ENCODE peak calls at places on chromosomes 3 and 15, in four cellular contexts. U is GM23248, L is MM.1S, C is GM23338. K is an unnamed sample. For H3F3A, the result is how much of the 10 kb centered on the place peaks cover.

GRCh38 chr15:78085928-78086327 is 6.4 kb upstream of the SH2D7 start:
- DNase-seq in C (no peak), L (no peak), U (peak), K (no peak)

GRCh38 chr3:106379251-106379750 is 510.5 kb upstream of the CBLB start:
- DNase-seq in L (no peak), U (no peak), C (no peak), K (no peak)

GRCh38 chr3:132290833-132291232 is 26.4 kb upstream of the ACP3 start:
- DNase-seq in U (peak), L (no peak), C (no peak), K (no peak)

GRCh38 chr15:74146277-74146800 is 16.0 kb downstream of the ISLR2 start:
- DNase-seq in U (no peak), C (no peak), L (no peak), K (no peak)

GRCh38 chr15:62545392-62546227 is 380.5 kb upstream of the C2CD4B start:
- DNase-seq in C (no peak), L (no peak), U (peak), K (no peak)

GRCh38 chr3:195196266-195196665 is 74.7 kb downstream of the XXYLT1 start:
- DNase-seq in L (no peak), U (peak), C (no peak), K (no peak)

GRCh38 chr3:30924763-30925162 is 30.3 kb upstream of the GADL1 start:
- DNase-seq in U (peak), C (no peak), L (no peak), K (no peak)

GRCh38 chr3:152331975-152332374 is 63.2 kb downstream of the MBNL1 start:
- DNase-seq in U (peak), C (no peak), L (peak), K (no peak)

GRCh38 chr3:175651716-175652115 is 792.6 kb downstream of the NAALADL2 start:
- DNase-seq in L (peak), C (no peak), U (no peak), K (no peak)

GRCh38 chr3:124985358-124985757 is 50.8 kb upstream of the MUC13 start:
- DNase-seq in L (no peak), U (peak), C (no peak), K (no peak)

GRCh38 chr3:30919600-30919999 is 25.1 kb upstream of the GADL1 start:
- DNase-seq in L (no peak), C (no peak), U (no peak), K (no peak)

GRCh38 chr15:82128401-82129143 is 82.8 kb upstream of the MEX3B start:
- DNase-seq in L (no peak), U (peak), C (no peak), K (no peak)

GRCh38 chr3:22886394-22886793 is 316.7 kb upstream of the UBE2E2 start:
- DNase-seq in C (peak), U (no peak), L (no peak), K (no peak)

GRCh38 chr15:39188930-39189329 is 391.9 kb upstream of the THBS1 start:
- DNase-seq in U (peak), C (no peak), L (no peak), K (no peak)

GRCh38 chr15:28984421-28985375 is 98.9 kb downstream of the APBA2 start:
- DNase-seq in C (no peak), L (no peak), U (peak), K (peak)

GRCh38 chr3:20186600-20187004 is 596 bp upstream of the SGO1 start:
- DNase-seq in L (no peak), C (peak), U (peak), K (no peak)

GRCh38 chr3:144344925-144345548 is 373.4 kb downstream of the DIPK2A start:
- DNase-seq in U (no peak), L (no peak), C (peak), K (no peak)

GRCh38 chr15:84835661-84836384 is 18.7 kb downstream of the ALPK3 start:
- DNase-seq in U (no peak), L (no peak), C (no peak), K (no peak)

GRCh38 chr15:62436235-62436634 is 271.1 kb upstream of the C2CD4B start:
- DNase-seq in C (no peak), U (no peak), L (no peak), K (no peak)

GRCh38 chr3:17759901-17760300 is 17.5 kb upstream of the TBC1D5 start:
- DNase-seq in C (no peak), L (no peak), U (peak), K (no peak)

GRCh38 chr3:127680146-127680661 is 7.5 kb downstream of the ABTB1 start:
- DNase-seq in U (no peak), C (no peak), L (no peak), K (no peak)

GRCh38 chr15:42137461-42138261 is 18.8 kb downstream of the PLA2G4F start:
- DNase-seq in U (peak), L (peak), C (peak), K (peak)

GRCh38 chr15:91936182-91936775 is 82.8 kb downstream of the SLCO3A1 start:
- DNase-seq in L (no peak), C (no peak), U (no peak), K (no peak)

GRCh38 chr3:190988102-190988501 is 125.6 kb upstream of the GMNC start:
- DNase-seq in L (no peak), C (no peak), U (no peak), K (no peak)

GRCh38 chr3:146072061-146072460 is 88.9 kb downstream of the PLOD2 start:
- DNase-seq in L (no peak), U (no peak), C (no peak), K (no peak)

GRCh38 chr3:10599444-10599843 is 94.1 kb upstream of the ATP2B2 start:
- DNase-seq in L (no peak), U (no peak), C (no peak), K (no peak)

GRCh38 chr3:10596746-10597448 is 91.5 kb upstream of the ATP2B2 start:
- DNase-seq in U (no peak), L (no peak), C (no peak), K (no peak)

GRCh38 chr3:10597733-10598132 is 92.3 kb upstream of the ATP2B2 start:
- DNase-seq in C (no peak), U (no peak), L (no peak), K (no peak)

GRCh38 chr3:10599017-10599416 is 93.6 kb upstream of the ATP2B2 start:
- DNase-seq in C (no peak), U (no peak), L (no peak), K (no peak)

DNA sequence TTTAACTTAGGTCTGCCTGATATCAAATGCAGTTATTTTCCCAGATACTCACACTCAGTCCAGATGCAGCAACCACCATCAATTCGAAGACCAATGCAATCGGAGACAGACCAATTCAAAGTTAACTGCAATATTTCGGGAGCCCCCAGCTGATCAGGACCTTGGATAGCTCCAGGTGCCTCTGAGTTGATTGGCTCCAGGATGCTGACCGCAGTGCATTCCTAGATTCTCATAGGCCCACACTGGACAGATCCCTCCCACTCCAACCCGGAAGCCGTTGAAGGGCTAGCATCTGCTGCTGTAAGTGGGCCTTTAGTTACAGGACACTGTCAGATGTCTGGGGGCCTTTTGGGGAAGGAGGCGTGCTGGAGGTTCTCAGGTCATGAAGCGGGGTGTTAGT is 89.5 kb upstream of the ATP2B2 start:
- DNase-seq in L (peak), C (peak), U (peak), K (peak)
- TF ChIP-seq EZH2phosphoT487 in L (no peak), C (no peak), U (no peak), K (no peak)

GRCh38 chr3:112133606-112134334 is 722 bp upstream of the GCSAM start:
- DNase-seq in L (no peak), C (no peak), U (no peak), K (no peak)

GRCh38 chr3:112132088-112132487 is 960 bp downstream of the GCSAM start:
- DNase-seq in L (no peak), U (no peak), C (no peak), K (no peak)

GRCh38 chr3:112134335-112135124 is 1.5 kb upstream of the GCSAM start:
- DNase-seq in C (no peak), L (peak), U (no peak), K (no peak)

GRCh38 chr3:112132554-112132953 is 494 bp downstream of the GCSAM start:
- DNase-seq in C (no peak), L (peak), U (no peak), K (no peak)

DNA sequence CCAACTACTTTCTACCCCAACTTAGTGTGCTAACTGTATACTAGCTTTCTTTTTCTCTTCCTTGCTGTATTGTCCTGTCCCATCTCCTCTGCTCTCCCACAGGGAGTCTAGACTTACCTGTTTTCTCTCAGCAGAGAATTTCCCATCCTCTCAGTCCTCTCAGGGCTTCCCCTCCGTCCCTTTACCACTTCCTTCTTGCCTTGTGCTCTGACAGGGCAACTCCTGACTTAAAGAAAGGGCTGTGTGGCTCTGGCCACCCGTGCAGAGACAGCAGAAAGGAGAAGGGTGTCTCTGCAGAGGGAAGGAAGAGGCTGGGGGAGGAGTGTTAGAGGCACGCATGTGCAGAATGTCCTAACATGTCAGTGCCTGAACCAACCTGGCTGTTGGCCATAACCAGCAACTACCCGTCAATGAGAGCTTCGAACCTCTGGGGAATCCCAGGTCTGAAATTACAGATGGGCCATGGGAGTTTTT is at the start of gene GCSAM:
- DNase-seq in U (no peak), L (peak), C (no peak), K (no peak)
- H3F3A ChIP-seq in U (under half), L (half or more), C (under half), K (under half)

GRCh38 chr3:160668454-160668853 is 8.5 kb upstream of the ARL14 start:
- DNase-seq in C (no peak), L (no peak), U (no peak), K (no peak)

GRCh38 chr3:160665784-160666526 is 11.0 kb upstream of the ARL14 start:
- DNase-seq in U (peak), L (peak), C (no peak), K (peak)

GRCh38 chr3:160665231-160665630 is 11.7 kb upstream of the ARL14 start:
- DNase-seq in U (no peak), L (no peak), C (no peak), K (no peak)

GRCh38 chr3:160671231-160671630 is 5.7 kb upstream of the ARL14 start:
- DNase-seq in L (peak), U (no peak), C (no peak), K (no peak)

GRCh38 chr3:160667452-160667851 is 9.5 kb upstream of the ARL14 start:
- DNase-seq in L (no peak), U (peak), C (no peak), K (no peak)
- TF ChIP-seq EZH2phosphoT487 in L (no peak), U (no peak), C (no peak), K (no peak)

DNA sequence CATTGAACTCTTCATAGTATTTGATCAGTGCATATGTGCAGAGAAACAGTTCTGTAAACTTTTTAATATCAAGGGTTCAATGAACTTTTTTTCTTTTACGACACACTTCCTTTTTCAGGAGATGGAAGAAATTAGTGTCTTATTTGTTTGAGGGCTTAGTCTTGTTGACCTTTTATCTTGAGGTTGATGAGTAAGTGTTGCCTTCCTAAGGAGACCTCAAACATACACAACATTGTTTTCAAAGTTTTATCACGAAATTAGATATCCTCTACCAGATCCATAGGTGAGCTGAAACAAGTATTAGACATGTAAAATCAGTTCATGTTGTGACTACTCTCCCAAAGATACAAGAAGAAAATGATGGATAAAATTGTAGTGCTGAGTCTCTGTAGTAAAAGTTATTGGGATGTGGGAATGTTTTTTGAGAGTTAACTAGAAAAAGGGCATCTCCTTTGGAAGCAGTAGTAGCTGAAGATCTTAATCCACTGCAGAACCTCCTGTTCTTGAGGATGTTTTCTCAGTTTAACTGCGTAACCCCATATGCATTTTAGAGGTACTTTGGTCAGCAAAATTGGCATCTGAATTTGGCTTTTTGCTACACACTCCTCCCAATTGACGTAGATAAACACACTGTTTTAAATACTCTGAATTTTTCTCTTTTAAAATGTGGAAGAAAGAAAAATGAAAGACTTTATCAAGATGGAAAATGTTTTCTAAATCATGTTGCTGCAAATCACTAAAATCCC is 116.8 kb downstream of the GALK2 start:
- DNase-seq in U (no peak), L (no peak), C (no peak), K (no peak)
- H3F3A ChIP-seq in U (under half), L (under half), C (under half), K (under half)

K was measured in neural progenitor cell.